ENCODE peak calls at places on chromosomes 7 and 10, in four cellular contexts. One of them, this sample, is unnamed.

GRCh38 chr7:151276651-151277590 is 28.4 kb upstream of the SMARCD3 start:
- DNase-seq in fibroblast of lung: peak; percentile 66
- DNase-seq in GM23248: peak; percentile 79
- DNase-seq in neuronal stem cell: peak; percentile 51
- DNase-seq in this sample: peak; percentile 84

GRCh38 chr7:111329367-111330234 is 232.7 kb downstream of the IMMP2L start:
- DNase-seq in fibroblast of lung: peak; percentile 55
- DNase-seq in GM23248: peak; percentile 44
- DNase-seq in neuronal stem cell: no peak
- DNase-seq in this sample: no peak

GRCh38 chr10:112240441-112240840 is 42.8 kb upstream of the TECTB start:
- DNase-seq in fibroblast of lung: no peak
- DNase-seq in GM23248: no peak
- DNase-seq in neuronal stem cell: no peak
- DNase-seq in this sample: no peak

GRCh38 chr7:30764030-30764991 is 6.9 kb upstream of the MINDY4 start:
- DNase-seq in fibroblast of lung: peak; percentile 82
- DNase-seq in GM23248: peak; percentile 37
- DNase-seq in neuronal stem cell: no peak
- DNase-seq in this sample: no peak

GRCh38 chr10:124741922-124742417 is 2.2 kb downstream of the FAM53B start:
- DNase-seq in fibroblast of lung: no peak
- DNase-seq in GM23248: no peak
- DNase-seq in neuronal stem cell: no peak
- DNase-seq in this sample: peak; percentile 39

GRCh38 chr10:78381072-78381471 is 347.4 kb downstream of the RPS24 start:
- DNase-seq in fibroblast of lung: no peak
- DNase-seq in GM23248: no peak
- DNase-seq in neuronal stem cell: no peak
- DNase-seq in this sample: peak; percentile 34

GRCh38 chr7:135236727-135237126 is 3.1 kb downstream of the STRA8 start:
- DNase-seq in fibroblast of lung: no peak
- DNase-seq in GM23248: no peak
- DNase-seq in neuronal stem cell: no peak
- DNase-seq in this sample: no peak

GRCh38 chr7:36916619-36917018 is 192.3 kb upstream of the AOAH start:
- DNase-seq in fibroblast of lung: no peak
- DNase-seq in GM23248: no peak
- DNase-seq in neuronal stem cell: no peak
- DNase-seq in this sample: no peak

DNA sequence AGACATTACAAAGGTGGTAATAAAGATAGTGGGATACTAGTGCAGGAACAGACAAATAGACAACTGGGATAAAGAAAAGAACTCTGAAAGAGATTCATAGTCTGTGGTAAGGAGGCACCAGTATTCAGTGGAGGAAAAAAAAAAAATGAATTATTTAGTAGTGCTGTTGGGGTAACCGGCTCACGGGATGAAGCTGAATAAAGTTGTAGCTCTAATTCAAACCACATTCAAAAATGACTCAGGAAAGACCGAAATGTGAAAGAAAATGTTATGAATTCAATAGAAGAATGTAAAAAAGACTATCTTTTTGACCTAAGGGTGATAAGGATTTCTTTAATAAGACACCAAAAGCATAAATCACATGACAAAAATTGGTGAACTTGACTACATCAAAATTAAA is 83.1 kb upstream of the HABP2 start:
- DNase-seq in fibroblast of lung: no peak
- DNase-seq in GM23248: peak; percentile 20
- DNase-seq in neuronal stem cell: no peak
- DNase-seq in this sample: no peak
- H3K9ac ChIP-seq in fibroblast of lung: no peak overlapping the region
- H3K9ac ChIP-seq in GM23248: no peak overlapping the region
- H3K9ac ChIP-seq in neuronal stem cell: no peak overlapping the region
- H3K9ac ChIP-seq in this sample: no peak overlapping the region

GRCh38 chr10:114391599-114391998 is 12.7 kb downstream of the AFAP1L2 start:
- DNase-seq in fibroblast of lung: no peak
- DNase-seq in GM23248: no peak
- DNase-seq in neuronal stem cell: no peak
- DNase-seq in this sample: no peak
- H3K4me1 ChIP-seq in fibroblast of lung: peaks cover 8% of the 10 kb centered on the region
- H3K4me1 ChIP-seq in GM23248: no peaks in the 10 kb centered on the region
- H3K4me1 ChIP-seq in neuronal stem cell: no peaks in the 10 kb centered on the region
- H3K4me1 ChIP-seq in this sample: peaks cover 21% of the 10 kb centered on the region

GRCh38 chr10:12568391-12568790 is 219.0 kb downstream of the CAMK1D start:
- DNase-seq in fibroblast of lung: no peak
- DNase-seq in GM23248: no peak
- DNase-seq in neuronal stem cell: no peak
- DNase-seq in this sample: no peak
- H3K9ac ChIP-seq in fibroblast of lung: no peak overlapping the region
- H3K9ac ChIP-seq in GM23248: no peak overlapping the region
- H3K9ac ChIP-seq in neuronal stem cell: no peak overlapping the region
- H3K9ac ChIP-seq in this sample: no peak overlapping the region

GRCh38 chr10:61115874-61116273 is 171.9 kb upstream of the RHOBTB1 start:
- DNase-seq in fibroblast of lung: no peak
- DNase-seq in GM23248: no peak
- DNase-seq in neuronal stem cell: no peak
- DNase-seq in this sample: no peak

GRCh38 chr10:61108880-61109279 is 164.9 kb upstream of the RHOBTB1 start:
- DNase-seq in fibroblast of lung: no peak
- DNase-seq in GM23248: no peak
- DNase-seq in neuronal stem cell: no peak
- DNase-seq in this sample: no peak

GRCh38 chr10:61110188-61110844 is 166.3 kb upstream of the RHOBTB1 start:
- DNase-seq in fibroblast of lung: peak; percentile 92
- DNase-seq in GM23248: peak; percentile 3
- DNase-seq in neuronal stem cell: no peak
- DNase-seq in this sample: no peak

GRCh38 chr10:61110936-61111335 is 167.0 kb upstream of the RHOBTB1 start:
- DNase-seq in fibroblast of lung: no peak
- DNase-seq in GM23248: no peak
- DNase-seq in neuronal stem cell: no peak
- DNase-seq in this sample: no peak
- H3K4me1 ChIP-seq in fibroblast of lung: no peaks in the 10 kb centered on the region
- H3K4me1 ChIP-seq in GM23248: peaks cover 9% of the 10 kb centered on the region
- H3K4me1 ChIP-seq in neuronal stem cell: no peaks in the 10 kb centered on the region
- H3K4me1 ChIP-seq in this sample: no peaks in the 10 kb centered on the region